ENCODE peak calls at places on chromosomes 6 and 20, in four cellular contexts. One of them, this sample, is unnamed.

GRCh38 chr6:11538049-11538798 is 675 bp downstream of the TMEM170B start:
- DNase-seq in K562: peak; percentile 26
- DNase-seq in GM12878: no peak
- DNase-seq in WTC11: peak; percentile 36
- DNase-seq in this sample: no peak

GRCh38 chr20:17762873-17763557 is 63.2 kb downstream of the BANF2 start:
- DNase-seq in K562: no peak
- DNase-seq in GM12878: no peak
- DNase-seq in WTC11: no peak
- DNase-seq in this sample: no peak

GRCh38 chr20:50298554-50299324 is 108.1 kb downstream of the CEBPB start:
- DNase-seq in K562: peak; percentile 69
- DNase-seq in WTC11: no peak
- DNase-seq in GM12878: no peak
- DNase-seq in this sample: no peak

GRCh38 chr6:52307900-52308372 is 23.4 kb upstream of the MCM3 start:
- DNase-seq in GM12878: no peak
- DNase-seq in WTC11: no peak
- DNase-seq in K562: no peak
- DNase-seq in this sample: no peak

GRCh38 chr20:9024596-9024995 is 44.3 kb upstream of the PLCB4 start:
- DNase-seq in WTC11: no peak
- DNase-seq in K562: no peak
- DNase-seq in GM12878: no peak
- DNase-seq in this sample: no peak

GRCh38 chr6:108068618-108069017 is 5.9 kb downstream of the OSTM1 start:
- DNase-seq in K562: no peak
- DNase-seq in GM12878: peak; percentile 9
- DNase-seq in WTC11: no peak
- DNase-seq in this sample: no peak

GRCh38 chr20:46544576-46544975 is 5.9 kb downstream of the OCSTAMP start:
- DNase-seq in WTC11: no peak
- DNase-seq in K562: no peak
- DNase-seq in GM12878: no peak
- DNase-seq in this sample: peak; percentile 39

GRCh38 chr6:45192556-45192955 is 135.6 kb upstream of the RUNX2 start:
- DNase-seq in WTC11: no peak
- DNase-seq in GM12878: no peak
- DNase-seq in K562: no peak
- DNase-seq in this sample: no peak

GRCh38 chr6:67717281-67717680 is 917.8 kb upstream of the ADGRB3 start:
- DNase-seq in WTC11: no peak
- DNase-seq in GM12878: no peak
- DNase-seq in K562: no peak
- DNase-seq in this sample: no peak

GRCh38 chr6:39646751-39647420 is 78.3 kb downstream of the KIF6 start:
- DNase-seq in K562: no peak
- DNase-seq in WTC11: no peak
- DNase-seq in GM12878: peak; percentile 12
- DNase-seq in this sample: no peak
- TF ChIP-seq ETV6 in K562: no peak
- TF ChIP-seq ETV6 in WTC11: no peak
- TF ChIP-seq ETV6 in GM12878: no peak
- TF ChIP-seq ETV6 in this sample: no peak

GRCh38 chr6:17059820-17060219 is 42.0 kb upstream of the STMND1 start:
- DNase-seq in GM12878: no peak
- DNase-seq in K562: no peak
- DNase-seq in WTC11: no peak
- DNase-seq in this sample: no peak
- TF ChIP-seq NR2C2 in GM12878: no peak
- TF ChIP-seq NR2C2 in K562: no peak
- TF ChIP-seq NR2C2 in WTC11: no peak
- TF ChIP-seq NR2C2 in this sample: no peak

GRCh38 chr6:167709196-167709595 is 117.5 kb upstream of the AFDN start:
- DNase-seq in K562: no peak
- DNase-seq in GM12878: no peak
- DNase-seq in WTC11: no peak
- DNase-seq in this sample: no peak
- TF ChIP-seq ETV6 in K562: no peak
- TF ChIP-seq ETV6 in GM12878: no peak
- TF ChIP-seq ETV6 in WTC11: no peak
- TF ChIP-seq ETV6 in this sample: no peak

GRCh38 chr20:1685304-1686052 is 27.9 kb upstream of the SIRPG start:
- DNase-seq in K562: no peak
- DNase-seq in GM12878: no peak
- DNase-seq in WTC11: no peak
- DNase-seq in this sample: no peak
- TF ChIP-seq NR2C2 in K562: no peak
- TF ChIP-seq NR2C2 in GM12878: no peak
- TF ChIP-seq NR2C2 in WTC11: no peak
- TF ChIP-seq NR2C2 in this sample: no peak

DNA sequence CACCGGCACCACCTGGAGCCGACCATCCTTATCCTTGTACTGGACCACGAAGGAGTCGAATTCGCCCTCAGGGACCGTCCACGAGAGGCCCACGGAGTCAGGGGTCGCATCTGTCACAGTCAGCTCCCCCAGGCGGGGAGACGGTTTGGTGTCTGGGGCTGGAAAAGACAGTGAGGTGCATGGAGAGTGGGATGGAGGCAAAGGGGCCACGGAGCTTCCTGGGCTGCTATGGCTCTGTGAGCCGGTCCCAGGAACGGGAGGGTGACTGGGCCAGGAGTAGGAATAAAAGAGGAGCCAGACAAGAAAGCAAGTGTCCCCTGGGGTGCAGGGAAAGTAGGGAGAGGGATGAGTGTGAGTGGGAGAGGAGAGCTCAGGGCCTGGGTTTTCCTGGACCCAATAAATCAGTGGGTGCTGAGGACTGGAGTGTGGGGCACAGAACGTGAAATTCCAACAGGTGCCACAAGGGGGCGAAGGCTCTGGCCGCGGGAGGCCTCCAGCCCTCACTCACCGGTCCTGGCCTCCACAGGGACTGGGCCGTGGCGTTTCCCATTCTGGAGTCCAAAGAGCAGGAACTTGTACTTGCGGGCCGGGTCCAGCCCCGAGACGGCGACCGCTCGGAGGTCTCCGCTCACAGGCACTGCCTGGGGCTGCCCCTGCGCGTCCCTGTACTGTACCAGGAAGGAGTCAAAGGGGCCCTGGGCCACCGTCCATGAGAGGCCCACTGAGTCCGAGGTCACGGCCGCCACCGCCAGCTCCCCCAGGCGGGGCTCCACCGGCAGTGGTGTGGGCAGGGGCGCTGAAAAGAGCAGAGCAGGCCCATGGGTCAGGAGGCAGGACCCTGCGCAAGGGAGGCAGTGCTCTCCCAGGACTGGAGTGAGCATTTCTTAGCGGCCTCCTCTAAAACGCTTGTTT is 9.9 kb downstream of the CYP21A2 start:
- DNase-seq in GM12878: no peak
- DNase-seq in WTC11: peak; percentile 88
- DNase-seq in K562: peak; percentile 89
- DNase-seq in this sample: peak; percentile 84
- TF ChIP-seq ETV6 in GM12878: no peak
- TF ChIP-seq ETV6 in WTC11: no peak
- TF ChIP-seq ETV6 in K562: no peak
- TF ChIP-seq ETV6 in this sample: peak; percentile 91

This sample was measured in HepG2.